ENCODE peak calls at places on chromosomes 3 and 15, in six cellular contexts. F is OCI-LY7, M is GM23338, Z is hepatocyte, N is PC-3, X is neural progenitor cell. A is an unnamed sample.

GRCh38 chr3:32062950-32063582 is 43.4 kb upstream of the GPD1L start:
- DNase-seq in F (no peak), M (no peak), Z (no peak), N (no peak), X (no peak), A (no peak)

GRCh38 chr3:154967090-154967489 is 113.0 kb upstream of the MME start:
- DNase-seq in F (no peak), M (no peak), Z (no peak), N (no peak), X (no peak), A (no peak)

GRCh38 chr3:66181764-66182163 is 39.0 kb upstream of the SLC25A26 start:
- DNase-seq in F (no peak), M (no peak), Z (no peak), N (no peak), X (no peak), A (no peak)

GRCh38 chr3:149152420-149152819 is 23.0 kb downstream of the HPS3 start:
- DNase-seq in F (no peak), M (no peak), Z (no peak), N (no peak), X (no peak), A (peak)

GRCh38 chr3:99875925-99876781 is 58.5 kb downstream of the CMSS1 start:
- DNase-seq in F (no peak), M (peak), Z (peak), N (no peak), X (peak), A (peak)

GRCh38 chr15:87817553-87817952 is 439.0 kb downstream of the NTRK3 start:
- DNase-seq in F (no peak), M (no peak), Z (no peak), N (no peak), X (no peak), A (peak)

GRCh38 chr3:178948546-178948945 is 123.1 kb downstream of the ZMAT3 start:
- DNase-seq in F (no peak), M (no peak), Z (no peak), N (peak), X (no peak), A (no peak)

GRCh38 chr3:14989943-14990753 is 42.8 kb downstream of the NR2C2 start:
- DNase-seq in F (no peak), M (peak), Z (peak), N (no peak), X (peak), A (peak)

GRCh38 chr3:38137615-38138346 is 680 bp upstream of the MYD88 start:
- DNase-seq in F (peak), M (peak), Z (no peak), N (no peak), X (peak), A (peak)

GRCh38 chr3:128316456-128316855 is 150.2 kb downstream of the DNAJB8 start:
- DNase-seq in F (no peak), M (no peak), Z (no peak), N (no peak), X (no peak), A (peak)

GRCh38 chr3:127032296-127032990 is 49.5 kb downstream of the PLXNA1 start:
- DNase-seq in F (no peak), M (no peak), Z (no peak), N (no peak), X (no peak), A (no peak)

GRCh38 chr15:65926459-65926858 is 57.2 kb downstream of the RAB11A start:
- DNase-seq in F (no peak), M (no peak), Z (no peak), N (no peak), X (no peak), A (no peak)

GRCh38 chr3:116276637-116277036 is 168.7 kb downstream of the LSAMP start:
- DNase-seq in F (no peak), M (peak), Z (no peak), N (no peak), X (peak), A (no peak)

GRCh38 chr3:42719002-42719401 is 16.4 kb upstream of the HHATL start:
- DNase-seq in F (no peak), M (no peak), Z (no peak), N (no peak), X (no peak), A (no peak)

GRCh38 chr3:47152578-47152977 is 11.3 kb downstream of the SETD2 start:
- DNase-seq in F (no peak), M (peak), Z (no peak), N (no peak), X (no peak), A (no peak)

GRCh38 chr3:47158208-47158607 is 5.7 kb downstream of the SETD2 start:
- DNase-seq in F (no peak), M (no peak), Z (no peak), N (no peak), X (no peak), A (no peak)

GRCh38 chr3:47159153-47159552 is 4.8 kb downstream of the SETD2 start:
- DNase-seq in F (no peak), M (no peak), Z (no peak), N (no peak), X (no peak), A (no peak)

GRCh38 chr3:47159820-47160219 is 4.1 kb downstream of the SETD2 start:
- DNase-seq in F (no peak), M (no peak), Z (no peak), N (no peak), X (peak), A (no peak)

GRCh38 chr3:47156418-47156817 is 7.5 kb downstream of the SETD2 start:
- DNase-seq in F (no peak), M (no peak), Z (no peak), N (no peak), X (no peak), A (no peak)
- H3K4me2 ChIP-seq in F (no peak), M (no peak), Z (no peak), N (no peak), X (no peak), A (no peak)

DNA sequence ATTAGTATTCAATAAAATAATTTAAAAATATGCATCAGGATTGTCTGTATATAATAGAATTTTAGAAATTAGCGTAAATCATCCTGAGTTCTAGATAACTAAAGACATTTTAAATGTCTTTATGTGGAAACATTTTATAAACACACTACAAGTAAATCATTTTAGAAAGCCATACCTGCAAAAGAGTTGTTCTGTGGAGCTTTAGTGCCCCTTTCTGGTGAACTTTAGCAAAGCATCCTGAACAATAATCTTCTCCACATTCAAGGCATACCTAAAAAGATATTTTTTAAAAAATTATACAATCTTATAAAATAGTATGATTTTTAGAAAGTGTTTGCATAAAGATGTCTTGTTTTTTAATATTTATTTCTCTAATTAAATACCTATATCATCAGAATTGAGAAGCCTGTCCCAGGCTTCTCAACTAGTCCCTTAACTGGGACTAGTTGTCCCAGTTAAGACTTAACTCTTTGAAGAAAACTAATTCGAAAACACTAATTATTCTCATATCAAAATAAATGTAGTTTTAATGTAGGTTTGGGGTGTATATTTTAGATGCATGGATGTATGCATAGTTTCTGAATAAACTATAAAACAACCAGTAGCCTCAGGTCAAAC is 29.7 kb downstream of the ZBBX start:
- DNase-seq in F (peak), M (peak), Z (peak), N (peak), X (peak), A (peak)
- TF ChIP-seq EZH2phosphoT487 in F (no peak), M (no peak), Z (no peak), N (no peak), X (no peak), A (no peak)

GRCh38 chr3:134007819-134008218 is 21.9 kb downstream of the SLCO2A1 start:
- DNase-seq in F (no peak), M (no peak), Z (no peak), N (no peak), X (no peak), A (no peak)

GRCh38 chr3:134013280-134013679 is 16.4 kb downstream of the SLCO2A1 start:
- DNase-seq in F (no peak), M (no peak), Z (no peak), N (no peak), X (no peak), A (no peak)

GRCh38 chr3:134009345-134010000 is 20.3 kb downstream of the SLCO2A1 start:
- DNase-seq in F (no peak), M (no peak), Z (no peak), N (peak), X (no peak), A (peak)

GRCh38 chr3:134004841-134005240 is 24.9 kb downstream of the SLCO2A1 start:
- DNase-seq in F (no peak), M (no peak), Z (no peak), N (no peak), X (no peak), A (peak)

GRCh38 chr3:134008630-134009156 is 21.0 kb downstream of the SLCO2A1 start:
- DNase-seq in F (no peak), M (no peak), Z (no peak), N (peak), X (no peak), A (peak)
- H3K4me2 ChIP-seq in F (no peak), M (no peak), Z (no peak), N (peak), X (no peak), A (peak)

GRCh38 chr3:34017757-34018156 is 219.3 kb downstream of the PDCD6IP start:
- DNase-seq in F (no peak), M (no peak), Z (no peak), N (no peak), X (no peak), A (no peak)
- TF ChIP-seq EZH2phosphoT487 in F (no peak), M (no peak), Z (no peak), N (no peak), X (no peak), A (no peak)

DNA sequence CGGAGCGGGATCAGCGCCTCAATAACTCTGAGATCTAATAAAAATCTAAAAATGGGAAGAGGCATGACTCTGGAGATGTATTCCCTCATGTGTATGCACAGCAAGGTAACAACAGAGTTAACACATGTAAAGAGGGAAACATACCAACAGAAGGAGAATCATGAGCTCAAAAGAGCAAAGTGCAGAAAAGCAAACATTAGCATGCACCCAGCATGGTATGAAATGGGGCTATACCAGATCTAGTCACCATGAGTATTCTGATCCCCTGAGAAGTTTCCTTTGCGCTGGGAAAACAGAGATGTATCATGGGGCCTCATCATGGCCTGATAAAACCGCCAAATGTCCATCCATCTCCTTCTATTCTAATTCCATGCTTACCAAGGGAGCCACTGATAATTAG is 129.1 kb downstream of the GLDN start:
- DNase-seq in F (no peak), M (no peak), Z (no peak), N (no peak), X (no peak), A (no peak)
- H3K4me2 ChIP-seq in F (no peak), M (no peak), Z (no peak), N (no peak), X (no peak), A (no peak)

DNA sequence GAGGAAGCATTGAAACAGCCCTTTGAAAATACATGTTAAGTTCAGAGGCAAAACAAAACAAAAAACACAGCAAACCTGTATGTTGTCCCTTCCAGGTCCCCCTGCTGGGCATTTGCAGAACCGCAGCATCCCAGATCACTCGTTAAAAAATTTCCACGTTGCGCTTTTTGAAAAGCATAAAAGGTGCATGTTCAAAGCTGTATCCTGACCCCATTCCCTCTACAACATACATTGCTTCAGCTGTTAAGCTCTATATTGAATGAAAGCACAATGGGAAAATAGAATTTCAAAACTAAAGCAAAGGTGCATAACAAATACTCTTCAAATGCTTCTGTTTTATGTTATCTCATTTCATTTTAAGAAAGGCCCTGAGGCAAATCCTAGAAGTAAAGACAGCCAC is 328.3 kb downstream of the THSD4 start:
- DNase-seq in F (peak), M (peak), Z (peak), N (peak), X (peak), A (peak)
- TF ChIP-seq EZH2phosphoT487 in F (no peak), M (no peak), Z (no peak), N (no peak), X (no peak), A (no peak)

GRCh38 chr3:107211608-107212007 is 165.6 kb upstream of the CCDC54 start:
- DNase-seq in F (no peak), M (no peak), Z (no peak), N (no peak), X (no peak), A (no peak)
- H3K4me2 ChIP-seq in F (no peak), M (no peak), Z (no peak), N (no peak), X (no peak), A (no peak)